ENCODE peak calls at places on chromosomes 6 and 20, in eight cellular contexts. I is CD8-positive, alpha-beta T cell; A is psoas muscle; J is right atrium auricular region; D is right cardiac atrium; C is ovary; U is HCT116; R is PC-9. K is an unnamed sample.
A peak's percentile ranks its signal among the peaks of the same experiment; 100 is the strongest.

GRCh38 chr6:142843344-142843743 is 101.6 kb downstream of the HIVEP2 start:
- DNase-seq in I (no peak), C (no peak), A (no peak), J (no peak), R (no peak), U (no peak), D (no peak), K (no peak)

GRCh38 chr6:141388666-141389065 is 744.1 kb upstream of the GJE1 start:
- DNase-seq in I (no peak), A (no peak), C (no peak), D (no peak), R (no peak), J (no peak), U (no peak), K (no peak)

GRCh38 chr20:35276408-35276807 is 1.5 kb downstream of the MMP24OS start:
- DNase-seq in A (no peak), R (no peak), D (peak; percentile 55), U (no peak), C (no peak), I (no peak), J (no peak), K (no peak)

GRCh38 chr20:47543006-47543431 is 41.3 kb downstream of the NCOA3 start:
- DNase-seq in D (no peak), R (no peak), I (no peak), U (no peak), C (no peak), J (no peak), A (no peak), K (no peak)

GRCh38 chr20:36334281-36335075 is 28.3 kb downstream of the DLGAP4 start:
- DNase-seq in U (no peak), C (no peak), I (no peak), R (no peak), A (no peak), D (peak; percentile 17), J (no peak), K (no peak)

GRCh38 chr6:128655978-128656498 is 135.6 kb upstream of the PTPRK start:
- DNase-seq in I (no peak), R (peak; percentile 97), C (no peak), U (peak; percentile 85), D (no peak), J (no peak), A (no peak), K (no peak)

GRCh38 chr6:116111552-116112528 is 11.2 kb downstream of the NT5DC1 start:
- DNase-seq in C (no peak), J (no peak), D (peak; percentile 59), I (no peak), R (no peak), A (no peak), U (peak; percentile 49), K (no peak)

GRCh38 chr6:168102093-168102985 is 23.3 kb upstream of the FRMD1 start:
- DNase-seq in A (peak; percentile 9), R (no peak), I (no peak), D (no peak), J (no peak), C (no peak), U (no peak), K (no peak)

GRCh38 chr6:48834706-48835105 is 628.3 kb downstream of the MMUT start:
- DNase-seq in R (no peak), A (no peak), I (no peak), C (no peak), D (no peak), U (no peak), J (no peak), K (no peak)

GRCh38 chr20:45300961-45301360 is 5.7 kb upstream of the RBPJL start:
- DNase-seq in C (no peak), U (peak; percentile 50), J (no peak), A (no peak), D (no peak), I (no peak), R (no peak), K (no peak)

GRCh38 chr6:85670573-85670972 is 27.9 kb upstream of the SYNCRIP start:
- DNase-seq in A (no peak), J (no peak), D (no peak), C (no peak), U (no peak), I (no peak), R (no peak), K (no peak)

GRCh38 chr6:141540207-141540606 is 592.5 kb upstream of the GJE1 start:
- DNase-seq in A (no peak), I (no peak), U (peak; percentile 26), D (no peak), R (no peak), J (no peak), C (no peak), K (no peak)

GRCh38 chr6:167831281-167831680 is 4.6 kb downstream of the AFDN start:
- DNase-seq in A (no peak), I (no peak), J (no peak), R (no peak), D (no peak), U (no peak), C (no peak), K (no peak)

GRCh38 chr6:39891976-39892375 is 42.3 kb downstream of the MOCS1 start:
- DNase-seq in J (no peak), U (no peak), A (no peak), I (no peak), D (no peak), C (no peak), R (no peak), K (no peak)

GRCh38 chr20:57407541-57407956 is 16.4 kb downstream of the RBM38 start:
- DNase-seq in C (no peak), A (peak; percentile 12), R (no peak), I (no peak), J (no peak), U (no peak), D (peak; percentile 79), K (no peak)

GRCh38 chr20:17680128-17680835 is 1.8 kb downstream of the RRBP1 start:
- DNase-seq in U (no peak), R (peak; percentile 87), A (peak; percentile 58), D (peak; percentile 86), I (peak; percentile 7), C (peak; percentile 56), J (peak; percentile 78), K (no peak)

GRCh38 chr20:59631751-59632380 is 27.5 kb downstream of the PHACTR3 start:
- DNase-seq in A (no peak), D (no peak), J (no peak), I (no peak), C (no peak), U (no peak), R (no peak), K (no peak)

GRCh38 chr6:31203345-31203979 is 33.0 kb upstream of the POU5F1 start:
- DNase-seq in R (peak; percentile 98), I (peak; percentile 45), U (peak; percentile 74), A (no peak), C (no peak), D (no peak), J (no peak), K (no peak)

DNA sequence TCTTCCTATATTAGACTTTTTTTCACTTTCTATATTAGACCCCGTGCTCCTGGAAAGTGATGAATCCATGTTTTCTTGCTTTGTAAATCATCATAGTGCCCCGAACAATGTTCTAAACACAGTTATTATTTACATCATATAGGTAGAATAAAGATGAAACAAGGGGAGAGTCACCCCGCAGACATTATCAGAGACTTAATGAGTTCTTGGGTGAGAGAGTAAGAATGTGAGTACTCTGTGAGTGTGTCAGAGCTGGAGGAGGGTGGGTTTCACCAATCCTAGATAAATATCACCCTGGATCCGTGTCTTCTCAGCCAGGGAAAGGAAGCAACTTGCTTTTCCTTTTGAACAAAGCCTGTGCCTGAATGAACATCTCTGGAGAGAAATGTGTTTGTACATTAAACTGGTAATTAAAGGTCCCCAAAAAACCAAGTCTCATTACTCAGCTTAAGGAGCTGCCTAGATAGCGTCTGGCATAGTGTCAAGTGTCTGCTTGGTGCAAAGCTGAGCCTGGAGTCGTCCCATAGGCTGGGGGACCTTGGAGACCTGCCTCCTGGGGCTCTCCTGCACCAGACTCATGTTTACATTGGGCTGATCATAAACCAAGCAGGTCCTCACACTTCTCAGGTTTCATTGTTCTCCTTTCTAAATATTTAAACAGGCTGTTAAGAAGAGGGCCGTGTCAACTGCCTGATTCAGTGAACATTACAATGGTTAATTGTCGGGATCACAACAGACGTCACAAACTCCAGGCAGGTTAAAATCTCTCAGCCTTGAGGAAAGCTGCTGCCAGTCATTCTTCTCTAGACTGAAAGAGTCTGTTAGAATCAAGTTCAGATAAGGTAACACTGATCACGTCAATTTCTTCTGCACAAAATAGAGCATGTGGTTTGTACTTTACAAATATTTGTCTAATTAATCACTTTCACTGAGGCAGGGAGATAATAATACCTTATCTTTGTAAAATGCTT is 179.7 kb upstream of the MYLIP start:
- DNase-seq in J (no peak), R (peak; percentile 40), D (peak; percentile 31), U (no peak), I (no peak), C (no peak), A (no peak), K (no peak)
- H3K27ac ChIP-seq in J (no peak overlapping the region), R (no peak overlapping the region), D (no peak overlapping the region), U (no peak overlapping the region), I (no peak overlapping the region), C (no peak overlapping the region), A (no peak overlapping the region), K (peak overlapping the region; percentile 3)

GRCh38 chr6:159853735-159854134 is 37.1 kb upstream of the MAS1 start:
- DNase-seq in J (no peak), C (no peak), R (no peak), U (no peak), A (no peak), D (no peak), I (no peak), K (no peak)
- H3K9me3 ChIP-seq in J (no peaks in the 10 kb centered on the region), C (no peaks in the 10 kb centered on the region), R (no peaks in the 10 kb centered on the region), U (no peaks in the 10 kb centered on the region), A (no peaks in the 10 kb centered on the region), D (no peaks in the 10 kb centered on the region), I (no peaks in the 10 kb centered on the region), K (no peaks in the 10 kb centered on the region)

DNA sequence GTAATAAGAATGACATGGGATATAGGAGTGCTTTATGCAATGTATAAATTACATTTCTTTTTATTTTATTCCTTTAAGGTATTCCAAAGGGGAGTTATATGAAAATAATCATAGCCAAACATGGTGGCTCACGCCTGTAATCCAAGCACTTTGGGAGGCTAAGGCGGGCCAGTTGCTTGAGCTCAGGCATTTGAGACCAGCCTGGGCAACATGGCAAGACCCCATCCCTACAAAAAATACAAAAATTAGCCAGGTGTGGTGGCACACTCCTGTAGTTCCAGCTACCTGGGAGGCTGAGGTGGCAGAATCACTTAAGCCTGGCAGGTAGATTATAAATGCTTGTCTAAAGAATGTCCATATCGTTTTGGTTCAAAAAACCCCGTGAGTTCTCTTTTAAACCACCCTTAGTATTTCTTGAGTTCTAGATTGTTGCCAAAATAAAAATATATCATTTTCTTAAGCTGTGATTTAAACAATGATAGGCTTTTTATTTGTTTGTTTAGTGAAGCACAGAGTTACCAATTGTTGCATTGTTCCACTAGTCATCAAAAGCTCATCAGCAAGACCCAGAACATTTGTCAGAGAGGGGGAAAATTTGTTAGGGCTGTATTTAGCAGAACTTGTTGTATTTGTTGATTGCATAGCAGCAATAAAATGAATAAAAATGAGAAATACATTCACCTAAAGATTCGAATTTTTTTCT is 146.2 kb downstream of the KHDC1L start:
- DNase-seq in C (no peak), D (no peak), A (no peak), J (no peak), I (no peak), R (no peak), U (no peak), K (no peak)
- H3K27ac ChIP-seq in C (no peak overlapping the region), D (no peak overlapping the region), A (no peak overlapping the region), J (no peak overlapping the region), I (no peak overlapping the region), R (no peak overlapping the region), U (no peak overlapping the region), K (no peak overlapping the region)

DNA sequence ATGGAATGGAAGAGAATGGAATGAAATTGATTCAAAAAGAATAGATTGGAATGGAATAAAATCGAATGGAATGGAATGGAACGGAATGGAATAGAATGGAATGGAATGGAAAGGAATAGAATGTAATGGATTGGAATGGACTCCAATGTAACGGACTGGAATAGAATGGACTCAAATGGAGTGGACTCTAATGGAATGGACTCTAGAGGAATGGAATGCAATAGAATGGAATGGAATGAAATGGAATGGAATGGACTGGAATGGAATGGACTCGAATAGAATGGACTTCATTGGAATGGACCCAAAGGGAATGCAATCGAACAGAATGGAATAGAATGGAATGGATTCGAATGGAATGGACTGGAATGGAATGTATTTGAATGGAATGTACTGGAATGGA is 19.7 kb upstream of the DEFB115 start:
- DNase-seq in I (no peak), R (no peak), D (no peak), U (no peak), J (no peak), C (no peak), A (no peak), K (no peak)
- H3K9me3 ChIP-seq in I (peaks cover 11% of the 10 kb centered on the region), R (peaks cover 68% of the 10 kb centered on the region), D (peaks cover 6% of the 10 kb centered on the region), U (peaks cover 91% of the 10 kb centered on the region), J (peaks cover 8% of the 10 kb centered on the region), C (peaks cover 6% of the 10 kb centered on the region), A (peaks cover 60% of the 10 kb centered on the region), K (peaks cover 9% of the 10 kb centered on the region)